ENCODE peak calls at places on chromosomes 3 and 15, in five cellular contexts. X, J, Y, R and M are unnamed samples.

GRCh38 chr3:186930143-186930638 is at the start of gene ST6GAL1:
- DNase-seq in X (peak), J (peak), Y (peak), R (no peak), M (peak)

GRCh38 chr3:150371741-150372254 is 36.3 kb upstream of the TSC22D2 start:
- DNase-seq in X (peak), J (no peak), Y (no peak), R (no peak), M (peak)

GRCh38 chr3:61808526-61808925 is 247.2 kb downstream of the PTPRG start:
- DNase-seq in X (peak), J (no peak), Y (no peak), R (peak), M (no peak)

GRCh38 chr3:103907567-103907966 is 1459.1 kb upstream of the ALCAM start:
- DNase-seq in X (no peak), J (no peak), Y (no peak), R (no peak), M (no peak)

GRCh38 chr3:57545636-57546268 is 1.6 kb upstream of the DNAH12 start:
- DNase-seq in X (peak), J (no peak), Y (no peak), R (no peak), M (no peak)

GRCh38 chr3:31064021-31064420 is 169.6 kb upstream of the GADL1 start:
- DNase-seq in X (no peak), J (no peak), Y (no peak), R (no peak), M (no peak)

GRCh38 chr3:53113293-53114010 is 16.8 kb downstream of the RFT1 start:
- DNase-seq in X (no peak), J (no peak), Y (no peak), R (peak), M (no peak)

GRCh38 chr3:43401171-43401570 is 114.8 kb downstream of the SNRK start:
- DNase-seq in X (no peak), J (no peak), Y (no peak), R (no peak), M (no peak)

GRCh38 chr3:129001817-129002572 is 891 bp downstream of the EFCC1 start:
- DNase-seq in X (no peak), J (no peak), Y (no peak), R (no peak), M (no peak)

GRCh38 chr3:46662771-46663551 is 30.5 kb downstream of the ALS2CL start:
- DNase-seq in X (peak), J (no peak), Y (peak), R (no peak), M (peak)

GRCh38 chr15:41022487-41023090 is 69.3 kb downstream of the CHAC1 start:
- DNase-seq in X (peak), J (peak), Y (no peak), R (peak), M (peak)

GRCh38 chr3:171904829-171905228 is 61.7 kb downstream of the TMEM212 start:
- DNase-seq in X (peak), J (no peak), Y (no peak), R (no peak), M (no peak)

GRCh38 chr3:9087831-9088413 is 124.7 kb upstream of the RAD18 start:
- DNase-seq in X (no peak), J (no peak), Y (no peak), R (no peak), M (no peak)